ENCODE peak calls at places on chromosomes 3 and 15, in nine cellular contexts. K, S, U, D, M, I, T, H and N are unnamed samples.

GRCh38 chr3:45529697-45530096 is 64.9 kb upstream of the LIMD1 start:
- DNase-seq in K (no peak), D (no peak), S (no peak), M (no peak), I (no peak), T (no peak), H (no peak), U (no peak), N (no peak)

GRCh38 chr3:72274511-72275295 is 489.8 kb upstream of the PROK2 start:
- DNase-seq in H (peak; percentile 68), D (peak; percentile 90), K (no peak), S (no peak), T (no peak), U (peak; percentile 62), I (peak; percentile 56), M (peak; percentile 75), N (no peak)

GRCh38 chr15:36067483-36068274 is 511.7 kb upstream of the CDIN1 start:
- DNase-seq in T (peak; percentile 47), K (no peak), H (no peak), D (no peak), M (no peak), U (no peak), S (no peak), I (no peak), N (no peak)

GRCh38 chr3:23263796-23264195 is 60.7 kb downstream of the UBE2E2 start:
- DNase-seq in T (no peak), K (no peak), H (no peak), S (no peak), D (no peak), I (no peak), U (no peak), M (peak; percentile 82), N (no peak)

GRCh38 chr3:13561967-13562366 is 13.0 kb downstream of the FBLN2 start:
- DNase-seq in T (no peak), K (no peak), D (no peak), H (no peak), S (no peak), M (no peak), I (no peak), U (no peak), N (no peak)

GRCh38 chr3:13487403-13487802 is 7.3 kb downstream of the HDAC11 start:
- DNase-seq in U (no peak), M (no peak), I (no peak), D (no peak), S (no peak), T (peak; percentile 41), H (no peak), K (no peak), N (no peak)

GRCh38 chr3:65979731-65980130 is 59.0 kb downstream of the MAGI1 start:
- DNase-seq in S (no peak), M (peak; percentile 75), H (no peak), D (no peak), T (no peak), U (no peak), I (no peak), K (no peak), N (no peak)

GRCh38 chr15:63608989-63609388 is 11.8 kb downstream of the FBXL22 start:
- DNase-seq in K (no peak), T (no peak), I (no peak), D (peak; percentile 49), S (no peak), M (no peak), U (no peak), H (no peak), N (no peak)

GRCh38 chr15:37099321-37100108 is 834 bp downstream of the MEIS2 start:
- DNase-seq in H (peak; percentile 56), M (peak; percentile 34), I (no peak), U (no peak), D (no peak), K (no peak), S (no peak), T (no peak), N (no peak)

GRCh38 chr15:33195283-33195682 is 769 bp upstream of the FMN1 start:
- DNase-seq in T (no peak), M (no peak), D (no peak), S (no peak), H (no peak), I (no peak), U (no peak), K (no peak), N (no peak)

GRCh38 chr15:67917037-67917436 is 77.2 kb upstream of the RNU6-1 start:
- DNase-seq in M (no peak), K (no peak), H (no peak), U (no peak), D (no peak), I (no peak), T (no peak), S (no peak), N (no peak)

GRCh38 chr3:120894285-120894684 is 13.7 kb upstream of the STXBP5L start:
- DNase-seq in I (no peak), H (no peak), K (no peak), D (no peak), U (no peak), M (no peak), T (no peak), S (no peak), N (no peak)

GRCh38 chr3:82294609-82295008 is 533.2 kb upstream of the GBE1 start:
- DNase-seq in D (no peak), I (no peak), S (no peak), U (no peak), M (no peak), H (no peak), T (no peak), K (no peak), N (no peak)

GRCh38 chr3:66394261-66395249 is 106.3 kb downstream of the LRIG1 start:
- DNase-seq in H (no peak), S (no peak), M (peak; percentile 71), D (peak; percentile 62), T (peak; percentile 78), I (no peak), K (no peak), U (no peak), N (no peak)

DNA sequence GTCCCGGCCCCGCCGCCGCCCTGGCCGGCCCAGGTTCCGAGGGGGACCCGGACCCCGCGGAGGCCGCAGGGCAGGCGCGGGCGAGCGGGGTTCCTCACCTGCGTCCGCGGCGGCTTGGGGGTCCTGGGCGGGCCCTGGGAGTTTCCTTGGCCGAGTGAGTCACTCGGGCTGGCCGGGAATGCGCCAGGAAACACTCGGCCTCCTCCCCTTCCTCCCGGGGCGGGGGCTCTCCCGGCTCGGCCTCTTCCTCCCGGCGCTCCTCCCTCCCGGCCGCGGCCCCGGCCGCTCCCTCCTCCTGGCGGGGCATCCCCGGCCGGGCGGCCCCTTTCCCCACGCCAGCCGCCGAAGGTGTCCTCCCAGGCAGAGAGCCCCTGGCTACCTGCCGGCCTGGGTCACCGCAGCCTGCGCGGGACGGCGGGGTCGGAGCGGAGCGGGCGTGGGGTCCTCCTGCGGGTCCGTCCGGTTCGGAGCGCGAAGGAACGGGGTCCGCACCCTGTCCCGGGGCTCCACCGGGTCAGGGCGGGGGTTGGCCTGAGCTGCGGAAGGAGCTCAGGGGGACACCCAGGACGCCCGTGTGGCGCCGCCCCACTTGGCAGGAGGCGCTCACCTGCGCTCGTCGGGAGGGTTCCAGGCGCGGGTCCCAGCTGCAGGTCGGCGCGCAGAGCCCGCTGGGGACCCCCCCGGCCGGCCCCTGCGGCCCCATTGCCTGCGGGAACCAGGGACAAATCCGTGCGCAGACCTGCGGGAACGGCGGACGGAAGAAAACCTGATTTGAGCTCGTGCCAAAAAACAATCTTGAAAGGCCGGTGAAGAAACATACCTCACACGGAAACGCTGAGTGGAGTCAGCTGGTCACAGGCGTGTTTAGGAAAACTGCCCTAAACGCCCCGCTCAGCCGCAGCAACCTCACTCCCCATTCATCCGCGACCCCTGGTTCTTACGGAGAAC is at the start of gene CYFIP1:
- DNase-seq in S (peak; percentile 68), I (peak; percentile 31), K (peak; percentile 73), T (peak; percentile 88), D (peak; percentile 96), M (peak; percentile 83), H (peak; percentile 87), U (peak; percentile 87), N (no peak)
- TF ChIP-seq POLR2A in S (no peak), I (peak; percentile 47), K (no peak), T (no peak), D (no peak), M (peak; percentile 63), H (no peak), U (no peak), N (peak; percentile 14)

GRCh38 chr3:119662604-119663377 is 2.4 kb upstream of the POPDC2 start:
- DNase-seq in S (no peak), I (no peak), K (no peak), H (no peak), U (no peak), D (no peak), T (no peak), M (peak; percentile 49), N (no peak)
- TF ChIP-seq POLR2A in S (no peak), I (no peak), K (no peak), H (no peak), U (no peak), D (no peak), T (no peak), M (no peak), N (no peak)

GRCh38 chr15:89132611-89133242 is 44.5 kb downstream of the ABHD2 start:
- DNase-seq in T (no peak), K (no peak), S (no peak), H (no peak), U (no peak), M (no peak), D (no peak), I (no peak), N (no peak)
- TF ChIP-seq POLR2A in T (no peak), K (no peak), S (no peak), H (no peak), U (no peak), M (no peak), D (no peak), I (no peak), N (no peak)

DNA sequence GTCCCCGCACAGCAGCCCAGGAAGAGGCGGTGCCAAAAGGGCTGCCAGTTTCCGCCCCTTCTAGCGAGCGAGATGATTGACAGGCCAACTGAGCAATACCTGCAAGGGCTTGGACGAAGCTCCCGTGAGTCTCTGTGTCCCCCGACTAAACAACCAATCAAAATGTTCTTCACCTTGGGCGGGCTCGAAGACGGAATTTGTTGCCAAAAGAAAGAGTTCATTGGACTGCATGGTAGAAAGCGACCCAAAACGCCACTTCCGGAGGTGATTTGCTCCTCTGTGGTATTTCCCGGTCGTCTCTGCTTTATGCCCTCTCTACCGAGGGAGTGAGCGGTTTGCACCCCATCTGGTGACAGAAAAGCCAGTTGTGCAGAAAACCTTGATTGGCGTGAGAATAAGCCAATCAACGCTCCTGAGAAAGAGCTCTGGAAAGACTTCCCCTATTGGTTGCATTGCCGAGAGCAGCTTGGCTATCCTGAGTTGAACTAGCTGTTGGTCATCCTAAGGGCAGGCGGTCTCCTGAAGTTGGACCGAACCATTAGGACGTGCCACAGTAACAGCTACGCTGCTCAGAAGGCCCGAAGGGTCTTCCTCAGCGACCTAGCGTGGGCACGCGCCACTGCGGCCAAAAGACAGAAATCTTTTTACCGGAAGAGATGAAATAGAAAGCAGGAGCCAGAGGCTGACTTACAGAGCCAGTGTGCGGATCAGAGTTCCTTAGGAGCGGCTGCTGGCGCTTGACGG is 545 bp upstream of the UBP1 start:
- DNase-seq in T (peak; percentile 92), M (peak; percentile 100), H (peak; percentile 99), K (peak; percentile 99), U (peak; percentile 87), S (peak; percentile 84), D (peak; percentile 100), I (peak; percentile 99), N (peak; percentile 100)
- TF ChIP-seq POLR2A in T (peak; percentile 35), M (peak; percentile 91), H (peak; percentile 64), K (peak; percentile 67), U (no peak), S (peak; percentile 97), D (no peak), I (peak; percentile 90), N (no peak)

GRCh38 chr3:49813497-49814174 is at the start of gene UBA7:
- DNase-seq in I (peak; percentile 63), K (peak; percentile 39), H (peak; percentile 62), U (peak; percentile 61), T (peak; percentile 87), S (peak; percentile 83), D (no peak), M (peak; percentile 80), N (no peak)
- TF ChIP-seq POLR2A in I (peak; percentile 26), K (no peak), H (no peak), U (no peak), T (no peak), S (peak; percentile 66), D (no peak), M (no peak), N (no peak)